ENCODE peak calls at places on chromosomes 3 and 15, in ten cellular contexts. One of them, this sample, is unnamed.

GRCh38 chr3:192892981-192893827 is 24.5 kb downstream of the MB21D2 start:
- DNase-seq in fibroblast of lung: peak
- DNase-seq in pancreas: no peak
- DNase-seq in CD4-positive, alpha-beta T cell: peak
- DNase-seq in GM10248: peak
- DNase-seq in GM12864: peak
- DNase-seq in foreskin fibroblast: peak
- DNase-seq in epithelial cell of esophagus: peak
- DNase-seq in neural crest cell: no peak
- DNase-seq in adrenal gland: peak
- DNase-seq in this sample: peak

GRCh38 chr3:58560771-58561311 is 16.4 kb downstream of the FAM107A start:
- DNase-seq in fibroblast of lung: peak
- DNase-seq in pancreas: no peak
- DNase-seq in CD4-positive, alpha-beta T cell: no peak
- DNase-seq in GM10248: no peak
- DNase-seq in GM12864: no peak
- DNase-seq in foreskin fibroblast: peak
- DNase-seq in epithelial cell of esophagus: peak
- DNase-seq in neural crest cell: no peak
- DNase-seq in adrenal gland: no peak
- DNase-seq in this sample: peak

GRCh38 chr3:52331091-52331490 is 15.0 kb downstream of the DNAH1 start:
- DNase-seq in fibroblast of lung: no peak
- DNase-seq in pancreas: peak
- DNase-seq in CD4-positive, alpha-beta T cell: no peak
- DNase-seq in GM10248: no peak
- DNase-seq in GM12864: no peak
- DNase-seq in foreskin fibroblast: no peak
- DNase-seq in epithelial cell of esophagus: no peak
- DNase-seq in neural crest cell: no peak
- DNase-seq in adrenal gland: no peak
- DNase-seq in this sample: no peak

GRCh38 chr3:113534365-113534764 is 2.0 kb downstream of the SIDT1 start:
- DNase-seq in fibroblast of lung: no peak
- DNase-seq in pancreas: no peak
- DNase-seq in CD4-positive, alpha-beta T cell: no peak
- DNase-seq in GM10248: no peak
- DNase-seq in GM12864: no peak
- DNase-seq in foreskin fibroblast: no peak
- DNase-seq in epithelial cell of esophagus: no peak
- DNase-seq in neural crest cell: no peak
- DNase-seq in adrenal gland: no peak
- DNase-seq in this sample: no peak

GRCh38 chr3:186815490-186815889 is 9.2 kb upstream of the RFC4 start:
- DNase-seq in fibroblast of lung: peak
- DNase-seq in pancreas: no peak
- DNase-seq in CD4-positive, alpha-beta T cell: no peak
- DNase-seq in GM10248: no peak
- DNase-seq in GM12864: no peak
- DNase-seq in foreskin fibroblast: peak
- DNase-seq in epithelial cell of esophagus: peak
- DNase-seq in neural crest cell: no peak
- DNase-seq in adrenal gland: no peak
- DNase-seq in this sample: peak

GRCh38 chr3:17738921-17739320 is 3.5 kb downstream of the TBC1D5 start:
- DNase-seq in fibroblast of lung: no peak
- DNase-seq in pancreas: no peak
- DNase-seq in CD4-positive, alpha-beta T cell: no peak
- DNase-seq in GM10248: no peak
- DNase-seq in GM12864: no peak
- DNase-seq in foreskin fibroblast: no peak
- DNase-seq in epithelial cell of esophagus: no peak
- DNase-seq in neural crest cell: no peak
- DNase-seq in adrenal gland: no peak
- DNase-seq in this sample: no peak

GRCh38 chr15:65221708-65222107 is 10.4 kb upstream of the CILP start:
- DNase-seq in fibroblast of lung: no peak
- DNase-seq in pancreas: no peak
- DNase-seq in CD4-positive, alpha-beta T cell: no peak
- DNase-seq in GM10248: no peak
- DNase-seq in GM12864: no peak
- DNase-seq in foreskin fibroblast: no peak
- DNase-seq in epithelial cell of esophagus: no peak
- DNase-seq in neural crest cell: no peak
- DNase-seq in adrenal gland: no peak
- DNase-seq in this sample: no peak

GRCh38 chr3:178772746-178773145 is 236.5 kb downstream of the KCNMB2 start:
- DNase-seq in fibroblast of lung: no peak
- DNase-seq in pancreas: no peak
- DNase-seq in CD4-positive, alpha-beta T cell: no peak
- DNase-seq in GM10248: no peak
- DNase-seq in GM12864: no peak
- DNase-seq in foreskin fibroblast: no peak
- DNase-seq in epithelial cell of esophagus: no peak
- DNase-seq in neural crest cell: no peak
- DNase-seq in adrenal gland: no peak
- DNase-seq in this sample: no peak

GRCh38 chr3:197498499-197499241 is 57.1 kb downstream of the BDH1 start:
- DNase-seq in fibroblast of lung: no peak
- DNase-seq in pancreas: no peak
- DNase-seq in CD4-positive, alpha-beta T cell: no peak
- DNase-seq in GM10248: no peak
- DNase-seq in GM12864: no peak
- DNase-seq in foreskin fibroblast: no peak
- DNase-seq in epithelial cell of esophagus: no peak
- DNase-seq in neural crest cell: no peak
- DNase-seq in adrenal gland: no peak
- DNase-seq in this sample: no peak

DNA sequence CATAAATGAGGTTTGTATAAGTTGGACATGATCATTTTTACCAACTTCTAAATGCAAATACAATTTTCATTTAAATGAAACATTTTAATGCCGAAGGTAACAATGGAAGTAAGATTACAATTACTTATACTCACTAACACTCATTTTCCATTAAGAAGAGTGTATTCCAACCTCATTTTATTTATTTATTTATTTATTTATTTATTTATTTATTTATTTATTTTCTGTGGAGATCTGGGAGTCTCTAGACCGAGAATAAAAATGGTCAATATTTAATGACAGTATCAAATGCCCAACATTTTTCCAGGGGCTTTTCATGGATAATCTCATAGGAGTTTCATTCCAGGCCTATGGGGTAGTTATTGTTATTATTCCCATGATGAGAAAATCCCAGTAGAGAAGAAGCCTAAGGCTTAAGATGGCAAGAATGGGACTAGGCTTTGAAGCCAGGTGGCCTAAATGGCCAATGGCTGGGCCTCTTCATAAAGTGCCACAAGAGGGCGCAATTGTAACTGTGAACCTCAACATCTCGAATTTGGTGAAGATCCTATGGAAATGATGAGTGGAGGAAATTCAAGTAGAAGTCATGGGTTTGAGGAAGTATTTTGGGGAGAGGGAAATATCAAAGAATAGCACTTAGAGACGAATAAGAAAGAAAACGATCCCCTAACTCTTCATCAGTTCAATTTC is 21.3 kb downstream of the VGLL3 start:
- DNase-seq in fibroblast of lung: peak
- DNase-seq in pancreas: no peak
- DNase-seq in CD4-positive, alpha-beta T cell: no peak
- DNase-seq in GM10248: peak
- DNase-seq in GM12864: no peak
- DNase-seq in foreskin fibroblast: no peak
- DNase-seq in epithelial cell of esophagus: peak
- DNase-seq in neural crest cell: no peak
- DNase-seq in adrenal gland: no peak
- DNase-seq in this sample: peak
- TF ChIP-seq CTCF in fibroblast of lung: peak
- TF ChIP-seq CTCF in pancreas: peak
- TF ChIP-seq CTCF in CD4-positive, alpha-beta T cell: no peak
- TF ChIP-seq CTCF in GM10248: peak
- TF ChIP-seq CTCF in GM12864: peak
- TF ChIP-seq CTCF in foreskin fibroblast: peak
- TF ChIP-seq CTCF in epithelial cell of esophagus: peak
- TF ChIP-seq CTCF in neural crest cell: peak
- TF ChIP-seq CTCF in adrenal gland: peak
- TF ChIP-seq CTCF in this sample: peak

GRCh38 chr3:128498127-128498626 is 5.2 kb upstream of the GATA2 start:
- DNase-seq in fibroblast of lung: no peak
- DNase-seq in pancreas: no peak
- DNase-seq in CD4-positive, alpha-beta T cell: no peak
- DNase-seq in GM10248: no peak
- DNase-seq in GM12864: no peak
- DNase-seq in foreskin fibroblast: no peak
- DNase-seq in epithelial cell of esophagus: no peak
- DNase-seq in neural crest cell: no peak
- DNase-seq in adrenal gland: no peak
- DNase-seq in this sample: no peak
- TF ChIP-seq CTCF in fibroblast of lung: no peak
- TF ChIP-seq CTCF in pancreas: no peak
- TF ChIP-seq CTCF in CD4-positive, alpha-beta T cell: no peak
- TF ChIP-seq CTCF in GM10248: no peak
- TF ChIP-seq CTCF in GM12864: no peak
- TF ChIP-seq CTCF in foreskin fibroblast: no peak
- TF ChIP-seq CTCF in epithelial cell of esophagus: no peak
- TF ChIP-seq CTCF in neural crest cell: no peak
- TF ChIP-seq CTCF in adrenal gland: peak
- TF ChIP-seq CTCF in this sample: peak

GRCh38 chr3:46952813-46953212 is 23.7 kb downstream of the CCDC12 start:
- DNase-seq in fibroblast of lung: no peak
- DNase-seq in pancreas: no peak
- DNase-seq in CD4-positive, alpha-beta T cell: no peak
- DNase-seq in GM10248: no peak
- DNase-seq in GM12864: no peak
- DNase-seq in foreskin fibroblast: no peak
- DNase-seq in epithelial cell of esophagus: no peak
- DNase-seq in neural crest cell: no peak
- DNase-seq in adrenal gland: no peak
- DNase-seq in this sample: no peak

GRCh38 chr3:46950661-46951241 is 25.8 kb downstream of the CCDC12 start:
- DNase-seq in fibroblast of lung: no peak
- DNase-seq in pancreas: peak
- DNase-seq in CD4-positive, alpha-beta T cell: no peak
- DNase-seq in GM10248: no peak
- DNase-seq in GM12864: no peak
- DNase-seq in foreskin fibroblast: no peak
- DNase-seq in epithelial cell of esophagus: no peak
- DNase-seq in neural crest cell: no peak
- DNase-seq in adrenal gland: no peak
- DNase-seq in this sample: no peak

GRCh38 chr3:46948830-46949671 is 27.5 kb downstream of the CCDC12 start:
- DNase-seq in fibroblast of lung: no peak
- DNase-seq in pancreas: peak
- DNase-seq in CD4-positive, alpha-beta T cell: no peak
- DNase-seq in GM10248: no peak
- DNase-seq in GM12864: no peak
- DNase-seq in foreskin fibroblast: no peak
- DNase-seq in epithelial cell of esophagus: no peak
- DNase-seq in neural crest cell: no peak
- DNase-seq in adrenal gland: peak
- DNase-seq in this sample: no peak

GRCh38 chr3:46947981-46948791 is 28.4 kb downstream of the CCDC12 start:
- DNase-seq in fibroblast of lung: peak
- DNase-seq in pancreas: peak
- DNase-seq in CD4-positive, alpha-beta T cell: peak
- DNase-seq in GM10248: no peak
- DNase-seq in GM12864: no peak
- DNase-seq in foreskin fibroblast: no peak
- DNase-seq in epithelial cell of esophagus: peak
- DNase-seq in neural crest cell: no peak
- DNase-seq in adrenal gland: peak
- DNase-seq in this sample: no peak

DNA sequence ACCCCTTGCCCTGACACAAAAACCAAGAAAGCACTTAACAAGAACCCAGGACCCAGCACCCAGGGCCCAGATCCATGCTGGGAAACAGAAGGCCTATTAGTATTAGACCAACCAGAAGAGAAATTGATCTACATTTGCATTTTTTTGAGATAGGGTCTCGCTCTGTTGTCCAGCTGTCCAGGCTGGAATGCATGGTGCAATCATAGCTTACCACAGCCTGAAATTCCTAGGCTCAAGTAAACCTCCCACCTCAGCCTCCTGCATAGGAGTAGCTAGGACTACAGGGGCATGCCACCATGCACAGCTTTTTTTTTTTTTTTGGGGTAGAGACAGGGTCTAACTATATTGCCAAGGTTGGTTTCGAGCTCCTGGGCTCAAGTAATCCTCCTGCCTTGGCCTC is 26.4 kb downstream of the CCDC12 start:
- DNase-seq in fibroblast of lung: no peak
- DNase-seq in pancreas: no peak
- DNase-seq in CD4-positive, alpha-beta T cell: no peak
- DNase-seq in GM10248: no peak
- DNase-seq in GM12864: no peak
- DNase-seq in foreskin fibroblast: no peak
- DNase-seq in epithelial cell of esophagus: no peak
- DNase-seq in neural crest cell: no peak
- DNase-seq in adrenal gland: no peak
- DNase-seq in this sample: no peak
- TF ChIP-seq CTCF in fibroblast of lung: no peak
- TF ChIP-seq CTCF in pancreas: no peak
- TF ChIP-seq CTCF in CD4-positive, alpha-beta T cell: no peak
- TF ChIP-seq CTCF in GM10248: no peak
- TF ChIP-seq CTCF in GM12864: no peak
- TF ChIP-seq CTCF in foreskin fibroblast: no peak
- TF ChIP-seq CTCF in epithelial cell of esophagus: no peak
- TF ChIP-seq CTCF in neural crest cell: no peak
- TF ChIP-seq CTCF in adrenal gland: no peak
- TF ChIP-seq CTCF in this sample: no peak

DNA sequence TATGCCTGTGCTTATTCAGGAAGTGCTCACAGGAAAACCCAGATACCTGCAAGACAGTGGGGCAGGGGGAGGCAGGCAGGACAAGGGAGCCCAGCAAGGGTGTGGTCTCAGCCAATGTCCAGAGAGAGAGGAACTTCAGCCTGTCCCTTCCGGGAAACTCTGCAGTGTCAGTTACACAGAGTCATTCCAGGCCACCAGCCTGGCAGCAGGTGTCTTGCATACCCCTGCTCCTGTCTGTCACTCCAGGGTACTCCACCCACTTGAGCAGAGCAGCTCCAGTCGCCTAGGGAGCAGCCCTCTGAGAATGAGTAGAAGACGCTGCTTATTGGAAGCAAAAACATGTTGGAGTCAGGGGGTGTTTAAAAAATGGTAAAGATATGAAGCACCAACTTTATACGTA is 431.2 kb upstream of the RGMA start:
- DNase-seq in fibroblast of lung: no peak
- DNase-seq in pancreas: no peak
- DNase-seq in CD4-positive, alpha-beta T cell: no peak
- DNase-seq in GM10248: no peak
- DNase-seq in GM12864: no peak
- DNase-seq in foreskin fibroblast: no peak
- DNase-seq in epithelial cell of esophagus: no peak
- DNase-seq in neural crest cell: no peak
- DNase-seq in adrenal gland: no peak
- DNase-seq in this sample: no peak
- TF ChIP-seq CTCF in fibroblast of lung: no peak
- TF ChIP-seq CTCF in pancreas: no peak
- TF ChIP-seq CTCF in CD4-positive, alpha-beta T cell: no peak
- TF ChIP-seq CTCF in GM10248: no peak
- TF ChIP-seq CTCF in GM12864: no peak
- TF ChIP-seq CTCF in foreskin fibroblast: no peak
- TF ChIP-seq CTCF in epithelial cell of esophagus: no peak
- TF ChIP-seq CTCF in neural crest cell: peak
- TF ChIP-seq CTCF in adrenal gland: no peak
- TF ChIP-seq CTCF in this sample: no peak